ENCODE peak calls at places on chromosomes 11 and 22, in seven cellular contexts. F is neural progenitor cell; J is CD8-positive, alpha-beta memory T cell; Q is cardiac fibroblast; O is uterus; L is left ventricle myocardium inferior; U is lower leg skin. X is an unnamed sample.

GRCh38 chr11:62858201-62858600 is 18.8 kb upstream of the WDR74 start:
- DNase-seq in F (no peak), J (no peak), Q (no peak), O (no peak), L (no peak), U (no peak), X (no peak)

GRCh38 chr11:107857550-107858216 is 904 bp downstream of the SLC35F2 start:
- DNase-seq in F (no peak), J (no peak), Q (peak; percentile 6), O (no peak), L (no peak), U (no peak), X (no peak)

GRCh38 chr11:35177370-35177769 is 38.4 kb downstream of the CD44 start:
- DNase-seq in F (no peak), J (no peak), Q (no peak), O (no peak), L (no peak), U (no peak), X (peak; percentile 89)

GRCh38 chr11:84645988-84646689 is 981.0 kb downstream of the DLG2 start:
- DNase-seq in F (no peak), J (no peak), Q (no peak), O (no peak), L (no peak), U (no peak), X (no peak)

GRCh38 chr11:77203901-77204755 is 76.1 kb downstream of the MYO7A start:
- DNase-seq in F (no peak), J (no peak), Q (no peak), O (no peak), L (no peak), U (peak; percentile 80), X (no peak)

GRCh38 chr22:45499746-45500145 is 2.9 kb upstream of the FBLN1 start:
- DNase-seq in F (no peak), J (no peak), Q (no peak), O (peak; percentile 64), L (peak; percentile 76), U (no peak), X (no peak)

GRCh38 chr11:128841461-128842072 is 25.5 kb downstream of the KCNJ1 start:
- DNase-seq in F (no peak), J (no peak), Q (no peak), O (no peak), L (no peak), U (no peak), X (no peak)

GRCh38 chr11:73965076-73965763 is 14.4 kb downstream of the DNAJB13 start:
- DNase-seq in F (peak; percentile 26), J (no peak), Q (peak; percentile 28), O (no peak), L (no peak), U (no peak), X (no peak)

GRCh38 chr11:116225784-116226410 is 546.9 kb downstream of the BUD13 start:
- DNase-seq in F (no peak), J (no peak), Q (no peak), O (no peak), L (no peak), U (no peak), X (no peak)

GRCh38 chr11:44861829-44862545 is 88.7 kb downstream of the TP53I11 start:
- DNase-seq in F (peak; percentile 58), J (peak; percentile 68), Q (peak; percentile 97), O (peak; percentile 94), L (peak; percentile 44), U (peak; percentile 88), X (peak; percentile 70)

GRCh38 chr22:37472418-37473006 is 13.7 kb downstream of the MFNG start:
- DNase-seq in F (peak; percentile 69), J (peak; percentile 32), Q (peak; percentile 41), O (no peak), L (no peak), U (no peak), X (no peak)

GRCh38 chr11:43944761-43945311 is 2.4 kb downstream of the C11orf96 start:
- DNase-seq in F (peak; percentile 58), J (peak; percentile 45), Q (peak; percentile 52), O (peak; percentile 78), L (peak; percentile 79), U (peak; percentile 93), X (no peak)

GRCh38 chr11:57315491-57315890 is 9.3 kb downstream of the TNKS1BP1 start:
- DNase-seq in F (no peak), J (no peak), Q (peak; percentile 86), O (no peak), L (no peak), U (no peak), X (peak; percentile 59)

GRCh38 chr11:60389279-60389910 is 6.9 kb upstream of the MS4A14 start:
- DNase-seq in F (no peak), J (no peak), Q (no peak), O (no peak), L (no peak), U (no peak), X (no peak)

GRCh38 chr11:83063073-83063754 is 8.5 kb downstream of the RAB30 start:
- DNase-seq in F (no peak), J (no peak), Q (peak; percentile 55), O (no peak), L (no peak), U (no peak), X (no peak)

GRCh38 chr11:102010776-102011500 is 36.3 kb upstream of the CFAP300 start:
- DNase-seq in F (peak; percentile 66), J (no peak), Q (peak; percentile 79), O (no peak), L (peak; percentile 72), U (peak; percentile 93), X (no peak)

GRCh38 chr22:30325724-30326703 is 727 bp downstream of the TBC1D10A start:
- DNase-seq in F (peak; percentile 12), J (peak; percentile 25), Q (peak; percentile 21), O (peak; percentile 43), L (no peak), U (peak; percentile 90), X (no peak)

GRCh38 chr22:26585104-26585790 is 4.7 kb downstream of the TPST2 start:
- DNase-seq in F (no peak), J (no peak), Q (peak; percentile 84), O (peak; percentile 32), L (peak; percentile 78), U (peak; percentile 89), X (no peak)

GRCh38 chr11:61349189-61349751 is 12.4 kb downstream of the CYB561A3 start:
- DNase-seq in F (no peak), J (no peak), Q (no peak), O (no peak), L (no peak), U (no peak), X (no peak)

GRCh38 chr11:36391062-36391461 is 95.0 kb downstream of the PRR5L start:
- DNase-seq in F (no peak), J (no peak), Q (no peak), O (no peak), L (no peak), U (no peak), X (no peak)

GRCh38 chr11:76656087-76656531 is 14.4 kb downstream of the LRRC32 start:
- DNase-seq in F (no peak), J (no peak), Q (no peak), O (no peak), L (no peak), U (peak; percentile 82), X (no peak)

GRCh38 chr11:85867751-85868150 is 12.6 kb downstream of the CCDC83 start:
- DNase-seq in F (no peak), J (no peak), Q (no peak), O (no peak), L (no peak), U (no peak), X (no peak)

GRCh38 chr11:64120951-64121569 is 44.9 kb downstream of the MACROD1 start:
- DNase-seq in F (no peak), J (no peak), Q (peak; percentile 10), O (no peak), L (peak; percentile 39), U (no peak), X (no peak)

GRCh38 chr11:30356388-30356787 is 33.5 kb downstream of the ARL14EP start:
- DNase-seq in F (no peak), J (no peak), Q (no peak), O (no peak), L (no peak), U (no peak), X (no peak)

GRCh38 chr11:65338680-65339079 is 5.0 kb downstream of the DPF2 start:
- DNase-seq in F (no peak), J (no peak), Q (no peak), O (no peak), L (no peak), U (no peak), X (no peak)

GRCh38 chr22:37259540-37260029 is 15.5 kb upstream of the RAC2 start:
- DNase-seq in F (peak; percentile 72), J (no peak), Q (peak; percentile 70), O (no peak), L (no peak), U (no peak), X (peak; percentile 56)

GRCh38 chr11:6618117-6619020 is 853 bp downstream of the TPP1 start:
- DNase-seq in F (no peak), J (peak; percentile 58), Q (peak; percentile 89), O (peak; percentile 89), L (no peak), U (no peak), X (no peak)

DNA sequence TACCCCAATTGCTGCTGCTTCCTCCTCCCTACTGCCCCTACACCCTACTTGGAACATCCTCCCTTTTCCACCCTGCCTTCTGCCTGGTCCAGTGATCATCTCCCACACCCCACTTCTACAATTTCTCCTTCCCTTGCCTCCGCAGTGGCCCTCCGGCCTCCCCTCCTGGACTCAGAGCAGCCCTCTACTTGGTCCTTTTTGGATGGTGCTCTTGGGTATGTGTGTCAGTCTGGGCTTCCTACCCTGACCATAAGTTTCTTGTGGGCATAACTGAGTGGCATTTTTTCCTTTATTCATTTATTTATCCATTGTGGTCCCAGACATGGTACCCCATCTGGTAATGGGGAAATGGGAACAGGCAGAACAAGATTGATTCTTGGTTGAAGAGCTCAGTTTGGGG is 111.4 kb upstream of the NAV2 start:
- DNase-seq in F (no peak), J (no peak), Q (no peak), O (no peak), L (no peak), U (no peak), X (no peak)
- H3K4me3 ChIP-seq in F (no peak overlapping the region), J (no peak overlapping the region), Q (no peak overlapping the region), O (no peak overlapping the region), L (no peak overlapping the region), U (no peak overlapping the region), X (no peak overlapping the region)

DNA sequence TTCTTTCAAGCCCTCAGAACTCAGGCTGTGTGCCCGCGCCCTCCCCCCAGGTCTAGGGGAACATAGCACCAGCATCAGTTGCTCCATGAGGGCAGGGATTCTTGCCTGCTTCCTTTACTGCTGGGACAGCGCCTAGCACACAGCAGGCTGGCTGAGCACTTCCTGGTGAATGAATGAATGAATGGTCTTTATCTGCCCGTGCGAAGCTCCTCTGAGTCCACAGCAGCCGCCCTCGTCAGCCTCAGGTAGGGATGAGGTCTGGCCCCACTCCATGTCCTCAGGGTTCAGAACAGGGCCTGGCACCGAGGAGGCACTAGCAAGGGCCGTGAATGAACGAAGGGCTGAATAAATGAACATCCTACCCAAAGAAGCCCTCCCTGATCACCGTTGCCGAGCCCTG is 27.3 kb downstream of the ARRB1 start:
- DNase-seq in F (no peak), J (no peak), Q (no peak), O (no peak), L (no peak), U (no peak), X (no peak)
- H3K4me3 ChIP-seq in F (no peak overlapping the region), J (no peak overlapping the region), Q (no peak overlapping the region), O (no peak overlapping the region), L (no peak overlapping the region), U (no peak overlapping the region), X (no peak overlapping the region)

GRCh38 chr22:50516891-50517290 is 8.5 kb downstream of the SCO2 start:
- DNase-seq in F (no peak), J (no peak), Q (no peak), O (no peak), L (no peak), U (no peak), X (no peak)
- H3K4me3 ChIP-seq in F (no peak overlapping the region), J (no peak overlapping the region), Q (no peak overlapping the region), O (no peak overlapping the region), L (no peak overlapping the region), U (no peak overlapping the region), X (no peak overlapping the region)

GRCh38 chr11:69088676-69089146 is 40.0 kb downstream of the TPCN2 start:
- DNase-seq in F (peak; percentile 86), J (peak; percentile 25), Q (peak; percentile 84), O (peak; percentile 86), L (peak; percentile 71), U (no peak), X (peak; percentile 59)
- H3K4me3 ChIP-seq in F (no peak overlapping the region), J (no peak overlapping the region), Q (no peak overlapping the region), O (no peak overlapping the region), L (no peak overlapping the region), U (no peak overlapping the region), X (no peak overlapping the region)